ENCODE peak calls at places on chromosome 4, in ten cellular contexts. Y is hypothalamus; J is OCI-LY7; C is iPS-NIHi11; I is HuH-7.5; B is HCT116; P is dermis blood vessel endothelial cell; U is stimulated activated CD4-positive, alpha-beta T cell treated with anti-CD3 and anti-CD28 coated beads, TNF-alpha, amount 100 ng/mL, for 4 hours; R is CD8-positive, alpha-beta T cell; F is M059J. W is an unnamed sample.

GRCh38 chr4:75235359-75235951 is 278.7 kb downstream of the RCHY1 start:
- DNase-seq in Y (no peak), J (peak), C (no peak), I (no peak), B (no peak), P (no peak), U (no peak), R (no peak), F (no peak), W (no peak)

GRCh38 chr4:150315691-150316090 is 237.4 kb downstream of the DCLK2 start:
- DNase-seq in Y (no peak), J (no peak), C (no peak), I (no peak), B (no peak), P (no peak), U (no peak), R (no peak), F (no peak), W (no peak)

GRCh38 chr4:183758006-183758734 is 99.1 kb downstream of the TRAPPC11 start:
- DNase-seq in Y (no peak), J (no peak), C (peak), I (no peak), B (no peak), P (no peak), U (no peak), R (no peak), F (no peak), W (no peak)

GRCh38 chr4:8610858-8611610 is 18.5 kb downstream of the CPZ start:
- DNase-seq in Y (no peak), J (no peak), C (no peak), I (no peak), B (no peak), P (no peak), U (no peak), R (no peak), F (no peak), W (no peak)

GRCh38 chr4:15455290-15455689 is 14.4 kb upstream of the CC2D2A start:
- DNase-seq in Y (no peak), J (no peak), C (no peak), I (no peak), B (no peak), P (no peak), U (no peak), R (no peak), F (no peak), W (peak)

GRCh38 chr4:21769404-21770147 is 179.0 kb downstream of the KCNIP4 start:
- DNase-seq in Y (no peak), J (no peak), C (no peak), I (no peak), B (no peak), P (peak), U (no peak), R (no peak), F (peak), W (peak)

GRCh38 chr4:45550766-45551366 is 573.0 kb downstream of the GABRG1 start:
- DNase-seq in Y (no peak), J (no peak), C (no peak), I (no peak), B (no peak), P (no peak), U (no peak), R (no peak), F (no peak), W (peak)

GRCh38 chr4:73701116-73701515 is 39.3 kb upstream of the CXCL8 start:
- DNase-seq in Y (no peak), J (no peak), C (no peak), I (no peak), B (no peak), P (no peak), U (no peak), R (no peak), F (peak), W (peak)

GRCh38 chr4:27066591-27066990 is 205.9 kb downstream of the STIM2 start:
- DNase-seq in Y (no peak), J (no peak), C (no peak), I (no peak), B (no peak), P (no peak), U (no peak), R (no peak), F (no peak), W (peak)

GRCh38 chr4:185312699-185313098 is 83.0 kb downstream of the LRP2BP start:
- DNase-seq in Y (no peak), J (no peak), C (no peak), I (no peak), B (no peak), P (no peak), U (no peak), R (no peak), F (no peak), W (no peak)

GRCh38 chr4:57369446-57369845 is 259.3 kb upstream of the IGFBP7 start:
- DNase-seq in Y (no peak), J (no peak), C (no peak), I (no peak), B (no peak), P (no peak), U (no peak), R (no peak), F (peak), W (no peak)

GRCh38 chr4:53432528-53433424 is 55.3 kb downstream of the FIP1L1 start:
- DNase-seq in Y (no peak), J (no peak), C (no peak), I (no peak), B (no peak), P (no peak), U (no peak), R (no peak), F (no peak), W (no peak)

GRCh38 chr4:73743825-73744602 is 3.6 kb downstream of the CXCL8 start:
- DNase-seq in Y (no peak), J (no peak), C (no peak), I (no peak), B (no peak), P (no peak), U (no peak), R (no peak), F (no peak), W (no peak)

GRCh38 chr4:74087481-74087880 is 11.5 kb downstream of the CXCL2 start:
- DNase-seq in Y (no peak), J (no peak), C (no peak), I (no peak), B (no peak), P (no peak), U (no peak), R (no peak), F (no peak), W (no peak)

GRCh38 chr4:152038238-152038637 is 277.4 kb upstream of the GATB start:
- DNase-seq in Y (no peak), J (no peak), C (no peak), I (no peak), B (no peak), P (no peak), U (no peak), R (no peak), F (peak), W (peak)

GRCh38 chr4:109729155-109729562 is 711 bp downstream of the PLA2G12A start:
- DNase-seq in Y (no peak), J (peak), C (peak), I (no peak), B (no peak), P (peak), U (no peak), R (no peak), F (peak), W (peak)

GRCh38 chr4:93828332-93828829 is at the start of gene ATOH1:
- DNase-seq in Y (no peak), J (no peak), C (peak), I (peak), B (peak), P (no peak), U (no peak), R (no peak), F (peak), W (peak)

GRCh38 chr4:91471280-91471679 is 832.5 kb upstream of the GRID2 start:
- DNase-seq in Y (no peak), J (no peak), C (no peak), I (no peak), B (no peak), P (no peak), U (no peak), R (no peak), F (no peak), W (no peak)

GRCh38 chr4:67918428-67918827 is 34.6 kb upstream of the TMPRSS11D start:
- DNase-seq in Y (no peak), J (peak), C (peak), I (no peak), B (peak), P (no peak), U (no peak), R (no peak), F (no peak), W (peak)

GRCh38 chr4:52100062-52100461 is 49.0 kb downstream of the SPATA18 start:
- DNase-seq in Y (no peak), J (no peak), C (no peak), I (no peak), B (no peak), P (peak), U (no peak), R (no peak), F (no peak), W (peak)

GRCh38 chr4:138939960-138940359 is 75.6 kb upstream of the NOCT start:
- DNase-seq in Y (no peak), J (no peak), C (no peak), I (peak), B (no peak), P (no peak), U (no peak), R (no peak), F (no peak), W (no peak)

GRCh38 chr4:6402566-6403399 is 69.6 kb downstream of the PPP2R2C start:
- DNase-seq in Y (no peak), J (no peak), C (no peak), I (no peak), B (no peak), P (no peak), U (no peak), R (no peak), F (no peak), W (no peak)

GRCh38 chr4:158316264-158316663 is 106.0 kb downstream of the TMEM144 start:
- DNase-seq in Y (no peak), J (no peak), C (no peak), I (no peak), B (no peak), P (no peak), U (no peak), R (no peak), F (peak), W (no peak)

GRCh38 chr4:74438661-74439060 is 6.3 kb upstream of the AREG start:
- DNase-seq in Y (no peak), J (no peak), C (no peak), I (no peak), B (no peak), P (no peak), U (no peak), R (no peak), F (no peak), W (no peak)

GRCh38 chr4:183074288-183074990 is 24.6 kb upstream of the WWC2 start:
- DNase-seq in Y (no peak), J (no peak), C (peak), I (no peak), B (no peak), P (no peak), U (no peak), R (no peak), F (peak), W (no peak)

GRCh38 chr4:74338792-74339333 is 26.1 kb upstream of the EREG start:
- DNase-seq in Y (no peak), J (no peak), C (no peak), I (no peak), B (no peak), P (no peak), U (no peak), R (no peak), F (no peak), W (no peak)

GRCh38 chr4:54050214-54050904 is 14.0 kb downstream of the CHIC2 start:
- DNase-seq in Y (no peak), J (no peak), C (no peak), I (no peak), B (no peak), P (no peak), U (no peak), R (no peak), F (no peak), W (peak)